ENCODE peak calls at places on chromosome 3, in seven cellular contexts. M, H, Y, P, K, W and I are unnamed samples.

GRCh38 chr3:148036331-148036881 is 627.2 kb downstream of the ZIC1 start:
- DNase-seq in M (no peak), H (no peak), Y (no peak), P (no peak), K (no peak), W (no peak), I (no peak)

GRCh38 chr3:85482193-85482450 is 523.3 kb downstream of the CADM2 start:
- DNase-seq in M (no peak), H (no peak), Y (no peak), P (no peak), K (no peak), W (no peak), I (no peak)

GRCh38 chr3:108662141-108662738 is 72.7 kb downstream of the DZIP3 start:
- DNase-seq in M (peak; percentile 77), H (peak; percentile 22), Y (peak; percentile 17), P (no peak), K (peak; percentile 19), W (no peak), I (peak; percentile 92)

GRCh38 chr3:153165211-153165815 is 3.3 kb downstream of the RAP2B start:
- DNase-seq in M (no peak), H (no peak), Y (no peak), P (no peak), K (no peak), W (no peak), I (peak; percentile 44)

GRCh38 chr3:83034806-83035703 is 1273.6 kb upstream of the GBE1 start:
- DNase-seq in M (no peak), H (no peak), Y (no peak), P (peak; percentile 41), K (no peak), W (no peak), I (no peak)

GRCh38 chr3:150675587-150675986 is 28.1 kb downstream of the ERICH6 start:
- DNase-seq in M (no peak), H (no peak), Y (no peak), P (no peak), K (no peak), W (no peak), I (no peak)

GRCh38 chr3:89198598-89198997 is 91.2 kb downstream of the EPHA3 start:
- DNase-seq in M (no peak), H (no peak), Y (no peak), P (no peak), K (no peak), W (no peak), I (no peak)

GRCh38 chr3:155595371-155595770 is 149.5 kb downstream of the PLCH1 start:
- DNase-seq in M (no peak), H (no peak), Y (no peak), P (no peak), K (no peak), W (no peak), I (no peak)

GRCh38 chr3:132788299-132788698 is 66.1 kb upstream of the NPHP3 start:
- DNase-seq in M (peak; percentile 92), H (no peak), Y (no peak), P (no peak), K (no peak), W (no peak), I (peak; percentile 95)

GRCh38 chr3:46092704-46093085 is 65.4 kb upstream of the XCR1 start:
- DNase-seq in M (no peak), H (no peak), Y (no peak), P (no peak), K (no peak), W (no peak), I (no peak)

GRCh38 chr3:123818921-123819429 is 65.2 kb downstream of the MYLK start:
- DNase-seq in M (no peak), H (no peak), Y (no peak), P (no peak), K (no peak), W (no peak), I (peak; percentile 55)

GRCh38 chr3:60812544-60812943 is 438.7 kb downstream of the FHIT start:
- DNase-seq in M (no peak), H (no peak), Y (no peak), P (no peak), K (no peak), W (no peak), I (no peak)

GRCh38 chr3:128424508-128425069 is 42.1 kb downstream of the DNAJB8 start:
- DNase-seq in M (no peak), H (no peak), Y (no peak), P (no peak), K (no peak), W (no peak), I (no peak)

GRCh38 chr3:186589115-186589514 is 18.6 kb downstream of the DNAJB11 start:
- DNase-seq in M (no peak), H (no peak), Y (no peak), P (no peak), K (no peak), W (no peak), I (peak; percentile 55)

GRCh38 chr3:11582123-11582968 is 61.4 kb downstream of the VGLL4 start:
- DNase-seq in M (peak; percentile 88), H (no peak), Y (no peak), P (no peak), K (peak; percentile 75), W (no peak), I (peak; percentile 95)

GRCh38 chr3:59451041-59451763 is 401.4 kb upstream of the CFAP20DC start:
- DNase-seq in M (no peak), H (peak; percentile 47), Y (peak; percentile 12), P (no peak), K (no peak), W (no peak), I (no peak)

GRCh38 chr3:54240-54639 is 142.3 kb upstream of the CHL1 start:
- DNase-seq in M (no peak), H (no peak), Y (no peak), P (no peak), K (no peak), W (no peak), I (no peak)

GRCh38 chr3:59559721-59560514 is 510.1 kb upstream of the CFAP20DC start:
- DNase-seq in M (peak; percentile 95), H (peak; percentile 31), Y (no peak), P (no peak), K (peak; percentile 54), W (no peak), I (peak; percentile 91)

GRCh38 chr3:69740103-69741021 is 1.1 kb downstream of the MITF start:
- DNase-seq in M (no peak), H (no peak), Y (no peak), P (peak; percentile 79), K (no peak), W (no peak), I (peak; percentile 15)

GRCh38 chr3:12932347-12932746 is 91.0 kb upstream of the RPL32 start:
- DNase-seq in M (no peak), H (no peak), Y (no peak), P (no peak), K (no peak), W (no peak), I (no peak)

GRCh38 chr3:53495518-53496501 is 1.4 kb downstream of the CACNA1D start:
- DNase-seq in M (no peak), H (no peak), Y (peak; percentile 31), P (no peak), K (no peak), W (no peak), I (no peak)

GRCh38 chr3:153704115-153704514 is 417.1 kb upstream of the ARHGEF26 start:
- DNase-seq in M (no peak), H (no peak), Y (no peak), P (no peak), K (no peak), W (no peak), I (no peak)

GRCh38 chr3:66431494-66431893 is 69.3 kb downstream of the LRIG1 start:
- DNase-seq in M (no peak), H (no peak), Y (no peak), P (no peak), K (no peak), W (no peak), I (peak; percentile 21)

GRCh38 chr3:49721165-49721860 is 1.8 kb upstream of the AMIGO3 start:
- DNase-seq in M (no peak), H (no peak), Y (no peak), P (no peak), K (no peak), W (no peak), I (no peak)

GRCh38 chr3:2303567-2303966 is 204.9 kb downstream of the CNTN4 start:
- DNase-seq in M (no peak), H (no peak), Y (no peak), P (no peak), K (no peak), W (no peak), I (peak; percentile 3)

GRCh38 chr3:188553569-188553968 is 399.6 kb downstream of the LPP start:
- DNase-seq in M (no peak), H (no peak), Y (no peak), P (no peak), K (no peak), W (no peak), I (no peak)

GRCh38 chr3:149277338-149277813 is 55.7 kb upstream of the CP start:
- DNase-seq in M (no peak), H (no peak), Y (no peak), P (no peak), K (peak; percentile 25), W (no peak), I (peak; percentile 56)

GRCh38 chr3:16122661-16123060 is 51.8 kb upstream of the GALNT15 start:
- DNase-seq in M (no peak), H (no peak), Y (no peak), P (no peak), K (no peak), W (no peak), I (no peak)

GRCh38 chr3:100561459-100562158 is 47.8 kb upstream of the ADGRG7 start:
- DNase-seq in M (peak; percentile 14), H (no peak), Y (no peak), P (no peak), K (no peak), W (no peak), I (peak; percentile 84)